ENCODE peak calls at places on chromosome 11, in nine cellular contexts. One of them, this sample, is unnamed.

GRCh38 chr11:118609380-118610219 is 2.2 kb downstream of the PHLDB1 start:
- DNase-seq in activated T-helper 1 cell treated with Interleukin-2 at 50 U/mL for 16 hours: peak; percentile 4
- DNase-seq in AG08395: no peak
- DNase-seq in WERI-Rb-1: no peak
- DNase-seq in NCI-H226: no peak
- DNase-seq in stimulated activated CD8-positive, alpha-beta memory T cell treated with anti-CD3 and anti-CD28 coated beads, Interleukin-2, amount 100 ng/mL, for 1 hour: no peak
- DNase-seq in sciatic nerve: peak; percentile 70
- DNase-seq in stimulated activated naive CD8-positive, alpha-beta T cell treated with anti-CD3 and anti-CD28 coated beads, Interleukin-15, Interleukin-2, amounts not matched to agents 100 U/mL and 50 U/mL, for 24 hours: peak; percentile 56
- DNase-seq in AG04450: no peak
- DNase-seq in this sample: no peak

GRCh38 chr11:70399681-70400112 is 1.4 kb downstream of the CTTN start:
- DNase-seq in activated T-helper 1 cell treated with Interleukin-2 at 50 U/mL for 16 hours: no peak
- DNase-seq in AG08395: peak; percentile 97
- DNase-seq in WERI-Rb-1: no peak
- DNase-seq in NCI-H226: peak; percentile 96
- DNase-seq in stimulated activated CD8-positive, alpha-beta memory T cell treated with anti-CD3 and anti-CD28 coated beads, Interleukin-2, amount 100 ng/mL, for 1 hour: no peak
- DNase-seq in sciatic nerve: peak; percentile 86
- DNase-seq in stimulated activated naive CD8-positive, alpha-beta T cell treated with anti-CD3 and anti-CD28 coated beads, Interleukin-15, Interleukin-2, amounts not matched to agents 100 U/mL and 50 U/mL, for 24 hours: peak; percentile 32
- DNase-seq in AG04450: peak; percentile 86
- DNase-seq in this sample: no peak

GRCh38 chr11:102666331-102666957 is 39.1 kb downstream of the MMP27 start:
- DNase-seq in activated T-helper 1 cell treated with Interleukin-2 at 50 U/mL for 16 hours: no peak
- DNase-seq in AG08395: peak; percentile 65
- DNase-seq in WERI-Rb-1: peak; percentile 24
- DNase-seq in NCI-H226: peak; percentile 13
- DNase-seq in stimulated activated CD8-positive, alpha-beta memory T cell treated with anti-CD3 and anti-CD28 coated beads, Interleukin-2, amount 100 ng/mL, for 1 hour: no peak
- DNase-seq in sciatic nerve: no peak
- DNase-seq in stimulated activated naive CD8-positive, alpha-beta T cell treated with anti-CD3 and anti-CD28 coated beads, Interleukin-15, Interleukin-2, amounts not matched to agents 100 U/mL and 50 U/mL, for 24 hours: no peak
- DNase-seq in AG04450: peak; percentile 13
- DNase-seq in this sample: peak; percentile 88

GRCh38 chr11:79273781-79274180 is 167.0 kb downstream of the TENM4 start:
- DNase-seq in activated T-helper 1 cell treated with Interleukin-2 at 50 U/mL for 16 hours: no peak
- DNase-seq in AG08395: no peak
- DNase-seq in WERI-Rb-1: no peak
- DNase-seq in NCI-H226: no peak
- DNase-seq in stimulated activated CD8-positive, alpha-beta memory T cell treated with anti-CD3 and anti-CD28 coated beads, Interleukin-2, amount 100 ng/mL, for 1 hour: no peak
- DNase-seq in sciatic nerve: no peak
- DNase-seq in stimulated activated naive CD8-positive, alpha-beta T cell treated with anti-CD3 and anti-CD28 coated beads, Interleukin-15, Interleukin-2, amounts not matched to agents 100 U/mL and 50 U/mL, for 24 hours: no peak
- DNase-seq in AG04450: no peak
- DNase-seq in this sample: no peak

GRCh38 chr11:126484266-126484665 is 128.8 kb downstream of the ST3GAL4 start:
- DNase-seq in activated T-helper 1 cell treated with Interleukin-2 at 50 U/mL for 16 hours: no peak
- DNase-seq in AG08395: no peak
- DNase-seq in WERI-Rb-1: no peak
- DNase-seq in NCI-H226: peak; percentile 42
- DNase-seq in stimulated activated CD8-positive, alpha-beta memory T cell treated with anti-CD3 and anti-CD28 coated beads, Interleukin-2, amount 100 ng/mL, for 1 hour: no peak
- DNase-seq in sciatic nerve: no peak
- DNase-seq in stimulated activated naive CD8-positive, alpha-beta T cell treated with anti-CD3 and anti-CD28 coated beads, Interleukin-15, Interleukin-2, amounts not matched to agents 100 U/mL and 50 U/mL, for 24 hours: no peak
- DNase-seq in AG04450: peak; percentile 77
- DNase-seq in this sample: no peak

GRCh38 chr11:31160504-31161422 is 208.8 kb downstream of the DCDC1 start:
- DNase-seq in activated T-helper 1 cell treated with Interleukin-2 at 50 U/mL for 16 hours: no peak
- DNase-seq in AG08395: no peak
- DNase-seq in WERI-Rb-1: no peak
- DNase-seq in NCI-H226: no peak
- DNase-seq in stimulated activated CD8-positive, alpha-beta memory T cell treated with anti-CD3 and anti-CD28 coated beads, Interleukin-2, amount 100 ng/mL, for 1 hour: no peak
- DNase-seq in sciatic nerve: no peak
- DNase-seq in stimulated activated naive CD8-positive, alpha-beta T cell treated with anti-CD3 and anti-CD28 coated beads, Interleukin-15, Interleukin-2, amounts not matched to agents 100 U/mL and 50 U/mL, for 24 hours: no peak
- DNase-seq in AG04450: no peak
- DNase-seq in this sample: peak; percentile 51

GRCh38 chr11:67699521-67699920 is 25.1 kb upstream of the ALDH3B2 start:
- DNase-seq in activated T-helper 1 cell treated with Interleukin-2 at 50 U/mL for 16 hours: no peak
- DNase-seq in AG08395: no peak
- DNase-seq in WERI-Rb-1: no peak
- DNase-seq in NCI-H226: no peak
- DNase-seq in stimulated activated CD8-positive, alpha-beta memory T cell treated with anti-CD3 and anti-CD28 coated beads, Interleukin-2, amount 100 ng/mL, for 1 hour: no peak
- DNase-seq in sciatic nerve: no peak
- DNase-seq in stimulated activated naive CD8-positive, alpha-beta T cell treated with anti-CD3 and anti-CD28 coated beads, Interleukin-15, Interleukin-2, amounts not matched to agents 100 U/mL and 50 U/mL, for 24 hours: no peak
- DNase-seq in AG04450: no peak
- DNase-seq in this sample: no peak

GRCh38 chr11:34358258-34358665 is 452 bp upstream of the ABTB2 start:
- DNase-seq in activated T-helper 1 cell treated with Interleukin-2 at 50 U/mL for 16 hours: no peak
- DNase-seq in AG08395: no peak
- DNase-seq in WERI-Rb-1: peak; percentile 80
- DNase-seq in NCI-H226: peak; percentile 89
- DNase-seq in stimulated activated CD8-positive, alpha-beta memory T cell treated with anti-CD3 and anti-CD28 coated beads, Interleukin-2, amount 100 ng/mL, for 1 hour: no peak
- DNase-seq in sciatic nerve: peak; percentile 79
- DNase-seq in stimulated activated naive CD8-positive, alpha-beta T cell treated with anti-CD3 and anti-CD28 coated beads, Interleukin-15, Interleukin-2, amounts not matched to agents 100 U/mL and 50 U/mL, for 24 hours: no peak
- DNase-seq in AG04450: no peak
- DNase-seq in this sample: no peak

GRCh38 chr11:60841797-60842687 is at the start of gene CCDC86:
- DNase-seq in activated T-helper 1 cell treated with Interleukin-2 at 50 U/mL for 16 hours: peak; percentile 98
- DNase-seq in AG08395: peak; percentile 100
- DNase-seq in WERI-Rb-1: peak; percentile 97
- DNase-seq in NCI-H226: peak; percentile 90
- DNase-seq in stimulated activated CD8-positive, alpha-beta memory T cell treated with anti-CD3 and anti-CD28 coated beads, Interleukin-2, amount 100 ng/mL, for 1 hour: peak; percentile 99
- DNase-seq in sciatic nerve: peak; percentile 98
- DNase-seq in stimulated activated naive CD8-positive, alpha-beta T cell treated with anti-CD3 and anti-CD28 coated beads, Interleukin-15, Interleukin-2, amounts not matched to agents 100 U/mL and 50 U/mL, for 24 hours: peak; percentile 99
- DNase-seq in AG04450: peak; percentile 91
- DNase-seq in this sample: peak; percentile 98

GRCh38 chr11:36702330-36703054 is 104.5 kb upstream of the RAG2 start:
- DNase-seq in activated T-helper 1 cell treated with Interleukin-2 at 50 U/mL for 16 hours: no peak
- DNase-seq in AG08395: peak; percentile 74
- DNase-seq in WERI-Rb-1: peak; percentile 57
- DNase-seq in NCI-H226: no peak
- DNase-seq in stimulated activated CD8-positive, alpha-beta memory T cell treated with anti-CD3 and anti-CD28 coated beads, Interleukin-2, amount 100 ng/mL, for 1 hour: no peak
- DNase-seq in sciatic nerve: no peak
- DNase-seq in stimulated activated naive CD8-positive, alpha-beta T cell treated with anti-CD3 and anti-CD28 coated beads, Interleukin-15, Interleukin-2, amounts not matched to agents 100 U/mL and 50 U/mL, for 24 hours: no peak
- DNase-seq in AG04450: peak; percentile 30
- DNase-seq in this sample: peak; percentile 72

GRCh38 chr11:64384981-64385952 is 26.3 kb downstream of the RPS6KA4 start:
- DNase-seq in activated T-helper 1 cell treated with Interleukin-2 at 50 U/mL for 16 hours: no peak
- DNase-seq in AG08395: no peak
- DNase-seq in WERI-Rb-1: peak; percentile 82
- DNase-seq in NCI-H226: no peak
- DNase-seq in stimulated activated CD8-positive, alpha-beta memory T cell treated with anti-CD3 and anti-CD28 coated beads, Interleukin-2, amount 100 ng/mL, for 1 hour: no peak
- DNase-seq in sciatic nerve: no peak
- DNase-seq in stimulated activated naive CD8-positive, alpha-beta T cell treated with anti-CD3 and anti-CD28 coated beads, Interleukin-15, Interleukin-2, amounts not matched to agents 100 U/mL and 50 U/mL, for 24 hours: no peak
- DNase-seq in AG04450: no peak
- DNase-seq in this sample: no peak

GRCh38 chr11:111631666-111632039 is 29.4 kb downstream of the SIK2 start:
- DNase-seq in activated T-helper 1 cell treated with Interleukin-2 at 50 U/mL for 16 hours: no peak
- DNase-seq in AG08395: peak; percentile 73
- DNase-seq in WERI-Rb-1: no peak
- DNase-seq in NCI-H226: peak; percentile 33
- DNase-seq in stimulated activated CD8-positive, alpha-beta memory T cell treated with anti-CD3 and anti-CD28 coated beads, Interleukin-2, amount 100 ng/mL, for 1 hour: no peak
- DNase-seq in sciatic nerve: no peak
- DNase-seq in stimulated activated naive CD8-positive, alpha-beta T cell treated with anti-CD3 and anti-CD28 coated beads, Interleukin-15, Interleukin-2, amounts not matched to agents 100 U/mL and 50 U/mL, for 24 hours: no peak
- DNase-seq in AG04450: peak; percentile 53
- DNase-seq in this sample: peak; percentile 71

GRCh38 chr11:128361451-128362020 is 225.8 kb downstream of the ETS1 start:
- DNase-seq in activated T-helper 1 cell treated with Interleukin-2 at 50 U/mL for 16 hours: no peak
- DNase-seq in AG08395: peak; percentile 6
- DNase-seq in WERI-Rb-1: no peak
- DNase-seq in NCI-H226: no peak
- DNase-seq in stimulated activated CD8-positive, alpha-beta memory T cell treated with anti-CD3 and anti-CD28 coated beads, Interleukin-2, amount 100 ng/mL, for 1 hour: no peak
- DNase-seq in sciatic nerve: no peak
- DNase-seq in stimulated activated naive CD8-positive, alpha-beta T cell treated with anti-CD3 and anti-CD28 coated beads, Interleukin-15, Interleukin-2, amounts not matched to agents 100 U/mL and 50 U/mL, for 24 hours: no peak
- DNase-seq in AG04450: peak; percentile 52
- DNase-seq in this sample: no peak

GRCh38 chr11:29518389-29519174 is 498.2 kb downstream of the KCNA4 start:
- DNase-seq in activated T-helper 1 cell treated with Interleukin-2 at 50 U/mL for 16 hours: no peak
- DNase-seq in AG08395: no peak
- DNase-seq in WERI-Rb-1: peak; percentile 22
- DNase-seq in NCI-H226: no peak
- DNase-seq in stimulated activated CD8-positive, alpha-beta memory T cell treated with anti-CD3 and anti-CD28 coated beads, Interleukin-2, amount 100 ng/mL, for 1 hour: no peak
- DNase-seq in sciatic nerve: no peak
- DNase-seq in stimulated activated naive CD8-positive, alpha-beta T cell treated with anti-CD3 and anti-CD28 coated beads, Interleukin-15, Interleukin-2, amounts not matched to agents 100 U/mL and 50 U/mL, for 24 hours: no peak
- DNase-seq in AG04450: no peak
- DNase-seq in this sample: peak; percentile 86

GRCh38 chr11:11476499-11476898 is 123.4 kb upstream of the CSNK2A3 start:
- DNase-seq in activated T-helper 1 cell treated with Interleukin-2 at 50 U/mL for 16 hours: no peak
- DNase-seq in AG08395: no peak
- DNase-seq in WERI-Rb-1: no peak
- DNase-seq in NCI-H226: no peak
- DNase-seq in stimulated activated CD8-positive, alpha-beta memory T cell treated with anti-CD3 and anti-CD28 coated beads, Interleukin-2, amount 100 ng/mL, for 1 hour: no peak
- DNase-seq in sciatic nerve: no peak
- DNase-seq in stimulated activated naive CD8-positive, alpha-beta T cell treated with anti-CD3 and anti-CD28 coated beads, Interleukin-15, Interleukin-2, amounts not matched to agents 100 U/mL and 50 U/mL, for 24 hours: no peak
- DNase-seq in AG04450: no peak
- DNase-seq in this sample: no peak

GRCh38 chr11:7690648-7691047 is 15.6 kb downstream of the OVCH2 start:
- DNase-seq in activated T-helper 1 cell treated with Interleukin-2 at 50 U/mL for 16 hours: no peak
- DNase-seq in AG08395: no peak
- DNase-seq in WERI-Rb-1: no peak
- DNase-seq in NCI-H226: no peak
- DNase-seq in stimulated activated CD8-positive, alpha-beta memory T cell treated with anti-CD3 and anti-CD28 coated beads, Interleukin-2, amount 100 ng/mL, for 1 hour: no peak
- DNase-seq in sciatic nerve: no peak
- DNase-seq in stimulated activated naive CD8-positive, alpha-beta T cell treated with anti-CD3 and anti-CD28 coated beads, Interleukin-15, Interleukin-2, amounts not matched to agents 100 U/mL and 50 U/mL, for 24 hours: no peak
- DNase-seq in AG04450: no peak
- DNase-seq in this sample: peak; percentile 55

This sample was measured in Karpas-422.